ENCODE peak calls at places on chromosomes 1 and 21, in seven cellular contexts. F, R, A, Q, Y, X and C are unnamed samples.

GRCh38 chr1:234746798-234747196 is 136.8 kb upstream of the IRF2BP2 start:
- DNase-seq in F (no peak), R (no peak), A (no peak), Q (no peak), Y (no peak), X (no peak), C (no peak)

GRCh38 chr21:39660596-39660995 is 47.9 kb downstream of the B3GALT5 start:
- DNase-seq in F (peak), R (no peak), A (peak), Q (peak), Y (no peak), X (no peak), C (peak)

GRCh38 chr1:243561588-243562319 is 288.3 kb downstream of the AKT3 start:
- DNase-seq in F (no peak), R (no peak), A (no peak), Q (no peak), Y (no peak), X (no peak), C (no peak)

GRCh38 chr1:182143825-182144661 is 82.5 kb upstream of the ZNF648 start:
- DNase-seq in F (peak), R (no peak), A (peak), Q (peak), Y (no peak), X (peak), C (peak)

GRCh38 chr1:199859525-199859924 is 168.0 kb upstream of the NR5A2 start:
- DNase-seq in F (no peak), R (no peak), A (peak), Q (peak), Y (no peak), X (no peak), C (peak)

GRCh38 chr1:64499011-64499410 is 29.1 kb downstream of the CACHD1 start:
- DNase-seq in F (no peak), R (no peak), A (no peak), Q (no peak), Y (no peak), X (no peak), C (no peak)

GRCh38 chr1:54971317-54971791 is 9.1 kb upstream of the TMEM61 start:
- DNase-seq in F (no peak), R (no peak), A (no peak), Q (peak), Y (no peak), X (no peak), C (peak)

GRCh38 chr1:168361252-168361651 is 80.6 kb downstream of the TBX19 start:
- DNase-seq in F (no peak), R (no peak), A (no peak), Q (no peak), Y (no peak), X (no peak), C (no peak)

GRCh38 chr1:203252678-203253077 is 23.2 kb upstream of the CHIT1 start:
- DNase-seq in F (no peak), R (no peak), A (no peak), Q (no peak), Y (no peak), X (no peak), C (no peak)

GRCh38 chr1:235270625-235271024 is 57.4 kb downstream of the ARID4B start:
- DNase-seq in F (no peak), R (no peak), A (peak), Q (peak), Y (no peak), X (no peak), C (peak)

GRCh38 chr21:43609501-43610340 is 49.6 kb downstream of the HSF2BP start:
- DNase-seq in F (peak), R (no peak), A (peak), Q (peak), Y (no peak), X (no peak), C (peak)

GRCh38 chr1:47725000-47725731 is 272.0 kb downstream of the TRABD2B start:
- DNase-seq in F (no peak), R (no peak), A (no peak), Q (no peak), Y (no peak), X (peak), C (no peak)

GRCh38 chr1:23736437-23737134 is 6.7 kb upstream of the ELOA start:
- DNase-seq in F (no peak), R (no peak), A (no peak), Q (no peak), Y (no peak), X (no peak), C (no peak)

GRCh38 chr1:114091711-114092110 is 62.0 kb downstream of the SYT6 start:
- DNase-seq in F (no peak), R (no peak), A (no peak), Q (no peak), Y (no peak), X (no peak), C (no peak)

GRCh38 chr1:185045793-185046441 is 559 bp downstream of the RNF2 start:
- DNase-seq in F (peak), R (peak), A (peak), Q (peak), Y (peak), X (no peak), C (peak)